ENCODE peak calls at places on chromosomes 12 and 14, in five cellular contexts. E is HepG2, W is upper lobe of left lung, G is K562, A is H1. F is an unnamed sample.

GRCh38 chr12:107526555-107527180 is 158.9 kb upstream of the PWP1 start:
- DNase-seq in A (no peak), G (no peak), W (no peak), E (no peak), F (no peak)

GRCh38 chr14:63012171-63012570 is 33.1 kb downstream of the KCNH5 start:
- DNase-seq in G (no peak), W (no peak), A (no peak), E (no peak), F (no peak)

GRCh38 chr12:123621101-123621500 is 12.4 kb downstream of the EIF2B1 start:
- DNase-seq in W (no peak), E (no peak), A (no peak), G (no peak), F (no peak)

GRCh38 chr12:113689047-113689610 is 217.5 kb upstream of the LHX5 start:
- DNase-seq in A (no peak), G (no peak), E (no peak), W (no peak), F (no peak)

GRCh38 chr12:52126605-52127578 is 47.4 kb downstream of the SMIM41 start:
- DNase-seq in G (no peak), A (no peak), W (no peak), E (no peak), F (peak)

GRCh38 chr14:90534838-90535555 is 138.2 kb downstream of the CALM1 start:
- DNase-seq in W (no peak), A (no peak), E (no peak), G (peak), F (no peak)

GRCh38 chr12:89737000-89737399 is 28.4 kb upstream of the ATP2B1 start:
- DNase-seq in W (no peak), A (no peak), E (no peak), G (no peak), F (no peak)

GRCh38 chr12:67271976-67272375 is 2.8 kb downstream of the CAND1 start:
- DNase-seq in A (no peak), G (no peak), E (no peak), W (no peak), F (no peak)

GRCh38 chr12:70364695-70365397 is 1.2 kb upstream of the KCNMB4 start:
- DNase-seq in W (no peak), E (no peak), A (no peak), G (no peak), F (no peak)

GRCh38 chr14:70822706-70823185 is 13.4 kb upstream of the MAP3K9 start:
- DNase-seq in E (no peak), A (peak), W (peak), G (no peak), F (peak)

DNA sequence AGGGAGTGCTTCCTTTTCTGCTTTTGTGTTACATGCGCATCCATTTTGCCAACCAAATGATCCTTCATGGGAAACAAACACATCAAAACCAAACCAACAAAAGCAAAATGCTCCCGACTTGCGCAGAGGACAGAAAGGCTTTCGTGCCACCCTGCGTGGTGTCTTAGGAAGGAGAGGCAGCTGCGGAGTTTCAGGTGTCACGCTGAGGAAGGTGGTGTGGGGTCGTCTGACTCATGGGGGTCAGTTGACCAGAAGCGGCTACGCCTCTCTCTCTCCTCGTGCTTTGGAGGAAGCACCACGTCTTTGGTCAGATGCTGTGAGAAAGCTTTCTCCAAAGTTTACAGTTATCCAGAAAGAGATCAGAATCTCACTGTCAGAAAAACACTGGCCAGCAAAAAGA is 7.9 kb downstream of the EMP1 start:
- DNase-seq in A (no peak), W (no peak), E (no peak), G (no peak), F (no peak)
- TF ChIP-seq POLR2AphosphoS5 in A (no peak), W (no peak), E (no peak), G (no peak), F (no peak)

GRCh38 chr12:111775205-111776193 is 8.8 kb downstream of the ALDH2 start:
- DNase-seq in W (no peak), A (no peak), G (peak), E (peak), F (peak)

GRCh38 chr12:111776836-111777344 is 10.2 kb downstream of the ALDH2 start:
- DNase-seq in W (no peak), E (no peak), G (no peak), A (no peak), F (no peak)

GRCh38 chr12:111769599-111769998 is 2.9 kb downstream of the ALDH2 start:
- DNase-seq in W (no peak), A (no peak), G (no peak), E (no peak), F (no peak)

GRCh38 chr12:111777345-111778045 is 10.8 kb downstream of the ALDH2 start:
- DNase-seq in E (peak), G (no peak), W (peak), A (no peak), F (peak)

GRCh38 chr12:111773801-111774551 is 7.2 kb downstream of the ALDH2 start:
- DNase-seq in A (no peak), W (no peak), G (no peak), E (peak), F (no peak)
- TF ChIP-seq POLR2AphosphoS5 in A (no peak), W (peak), G (no peak), E (no peak), F (peak)

GRCh38 chr12:27525373-27525772 is 1.4 kb downstream of the PPFIBP1 start:
- DNase-seq in W (no peak), A (no peak), E (no peak), G (no peak), F (no peak)

GRCh38 chr12:27524489-27524835 is 456 bp downstream of the PPFIBP1 start:
- DNase-seq in G (no peak), W (no peak), A (no peak), E (no peak), F (no peak)

GRCh38 chr12:27523642-27524488 is at the start of gene PPFIBP1:
- DNase-seq in W (peak), E (peak), A (peak), G (peak), F (peak)

GRCh38 chr12:27523305-27523641 is 733 bp upstream of the PPFIBP1 start:
- DNase-seq in E (no peak), G (peak), A (no peak), W (no peak), F (no peak)

GRCh38 chr12:27524839-27525238 is 833 bp downstream of the PPFIBP1 start:
- DNase-seq in E (no peak), A (no peak), W (no peak), G (no peak), F (no peak)
- TF ChIP-seq POLR2AphosphoS5 in E (no peak), A (no peak), W (no peak), G (no peak), F (no peak)

GRCh38 chr12:6765048-6765633 is 1.0 kb upstream of the PTMS start:
- DNase-seq in A (no peak), E (no peak), W (no peak), G (peak), F (no peak)

GRCh38 chr12:6767301-6767591 is 1.1 kb downstream of the PTMS start:
- DNase-seq in A (no peak), W (no peak), E (no peak), G (no peak), F (no peak)

GRCh38 chr12:6767592-6768384 is 1.6 kb downstream of the PTMS start:
- DNase-seq in E (peak), A (no peak), G (peak), W (peak), F (no peak)

GRCh38 chr12:6765634-6766581 is at the start of gene PTMS:
- DNase-seq in G (peak), A (peak), E (peak), W (peak), F (peak)

DNA sequence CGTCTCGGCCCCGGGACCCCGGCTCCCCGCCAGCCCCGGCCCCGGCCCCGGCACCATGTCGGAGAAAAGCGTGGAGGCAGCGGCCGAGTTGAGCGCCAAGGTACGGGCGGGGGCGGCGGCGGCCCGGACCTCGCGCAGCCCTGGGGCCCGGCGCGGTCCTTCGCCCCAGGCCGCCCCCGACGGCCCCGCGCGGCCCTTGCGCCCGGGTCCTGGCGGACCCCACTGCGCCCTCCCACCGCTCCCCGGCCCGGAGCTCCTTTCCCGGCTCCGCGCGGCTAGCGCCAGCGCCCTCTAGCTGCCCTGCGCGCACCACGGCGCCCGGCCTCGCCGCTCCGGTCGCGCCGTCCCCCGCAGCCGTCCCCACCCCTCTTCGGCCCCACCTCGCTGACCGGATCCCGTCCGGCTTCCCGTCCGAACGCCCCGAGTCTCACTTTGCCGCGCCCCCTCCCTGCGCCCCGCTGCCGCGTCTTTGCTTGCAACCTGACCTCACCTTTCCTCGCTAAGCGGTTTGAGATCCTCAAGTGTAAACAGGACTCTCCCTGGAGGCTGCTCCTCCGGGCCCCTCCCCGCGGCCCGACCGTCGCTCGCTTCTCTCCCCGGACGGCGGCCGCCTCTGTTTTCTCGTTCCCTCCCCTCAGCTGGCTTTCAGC is 613 bp downstream of the PTMS start:
- DNase-seq in A (peak), E (peak), G (peak), W (peak), F (peak)
- TF ChIP-seq POLR2AphosphoS5 in A (no peak), E (no peak), G (no peak), W (peak), F (peak)

GRCh38 chr12:83075471-83075870 is 388.8 kb downstream of the TMTC2 start:
- DNase-seq in G (no peak), W (no peak), A (no peak), E (no peak), F (no peak)
- TF ChIP-seq POLR2AphosphoS5 in G (no peak), W (no peak), A (no peak), E (no peak), F (no peak)

GRCh38 chr14:49640540-49641417 is 5.7 kb upstream of the DNAAF2 start:
- DNase-seq in W (no peak), G (no peak), E (no peak), A (no peak), F (no peak)

GRCh38 chr14:49633650-49634546 is 1.1 kb downstream of the DNAAF2 start:
- DNase-seq in E (peak), A (peak), G (peak), W (peak), F (peak)

GRCh38 chr14:49634547-49635334 is at the start of gene DNAAF2:
- DNase-seq in A (peak), G (peak), W (peak), E (peak), F (peak)

GRCh38 chr14:49636866-49637265 is 1.8 kb upstream of the DNAAF2 start:
- DNase-seq in E (no peak), G (no peak), W (no peak), A (no peak), F (no peak)

GRCh38 chr14:49637534-49638078 is 2.6 kb upstream of the DNAAF2 start:
- DNase-seq in W (no peak), A (no peak), G (no peak), E (no peak), F (no peak)
- TF ChIP-seq POLR2AphosphoS5 in W (no peak), A (no peak), G (no peak), E (no peak), F (no peak)

F was measured in spleen.